ENCODE peak calls at places on chromosomes 11 and 22, in nine cellular contexts. X is psoas muscle, S is astrocyte of the spinal cord, E is GM20000, U is foreskin fibroblast, J is AG04450, Y is pancreas, H is ovary, V is tibial nerve. M is an unnamed sample.

GRCh38 chr22:36235585-36235984 is 3.7 kb downstream of the APOL2 start:
- DNase-seq in X (no peak), S (no peak), E (no peak), U (no peak), J (no peak), Y (no peak), H (no peak), V (no peak), M (no peak)

GRCh38 chr11:128210148-128210940 is 377.0 kb downstream of the ETS1 start:
- DNase-seq in X (no peak), S (peak; percentile 95), E (no peak), U (peak; percentile 95), J (peak; percentile 72), Y (no peak), H (no peak), V (no peak), M (peak; percentile 91)

GRCh38 chr11:90434858-90435257 is 212.0 kb upstream of the CHORDC1 start:
- DNase-seq in X (no peak), S (no peak), E (no peak), U (no peak), J (no peak), Y (no peak), H (no peak), V (no peak), M (no peak)

GRCh38 chr22:35622132-35622913 is 5.2 kb upstream of the MB start:
- DNase-seq in X (peak; percentile 90), S (no peak), E (no peak), U (no peak), J (no peak), Y (peak; percentile 80), H (no peak), V (no peak), M (no peak)

GRCh38 chr11:66956689-66957290 is 1.4 kb downstream of the PC start:
- DNase-seq in X (no peak), S (peak; percentile 87), E (peak; percentile 37), U (peak; percentile 76), J (no peak), Y (no peak), H (no peak), V (peak; percentile 25), M (peak; percentile 50)

GRCh38 chr22:35329114-35329847 is 29.6 kb downstream of the TOM1 start:
- DNase-seq in X (peak; percentile 9), S (no peak), E (no peak), U (no peak), J (no peak), Y (no peak), H (no peak), V (no peak), M (no peak)

GRCh38 chr11:1935156-1936071 is 11.7 kb upstream of the MRPL23 start:
- DNase-seq in X (peak; percentile 56), S (no peak), E (peak; percentile 20), U (no peak), J (no peak), Y (no peak), H (no peak), V (no peak), M (no peak)

GRCh38 chr11:91296628-91297027 is 928.0 kb upstream of the FAT3 start:
- DNase-seq in X (no peak), S (peak; percentile 36), E (no peak), U (peak; percentile 35), J (peak; percentile 27), Y (no peak), H (no peak), V (no peak), M (no peak)

GRCh38 chr11:33157103-33158027 is 3.9 kb downstream of the CSTF3 start:
- DNase-seq in X (no peak), S (no peak), E (no peak), U (no peak), J (no peak), Y (no peak), H (no peak), V (no peak), M (no peak)

GRCh38 chr11:33160587-33160986 is 693 bp downstream of the CSTF3 start:
- DNase-seq in X (no peak), S (no peak), E (no peak), U (no peak), J (no peak), Y (no peak), H (no peak), V (no peak), M (no peak)

GRCh38 chr11:33161120-33162005 is at the start of gene CSTF3:
- DNase-seq in X (peak; percentile 100), S (peak; percentile 99), E (peak; percentile 86), U (peak; percentile 100), J (peak; percentile 96), Y (peak; percentile 100), H (peak; percentile 100), V (peak; percentile 100), M (peak; percentile 98)

GRCh38 chr11:33160147-33160546 is 1.1 kb downstream of the CSTF3 start:
- DNase-seq in X (no peak), S (peak; percentile 65), E (no peak), U (peak; percentile 56), J (no peak), Y (no peak), H (no peak), V (no peak), M (peak; percentile 53)

GRCh38 chr11:33158596-33158995 is 2.7 kb downstream of the CSTF3 start:
- DNase-seq in X (no peak), S (no peak), E (no peak), U (no peak), J (no peak), Y (no peak), H (no peak), V (no peak), M (no peak)
- TF ChIP-seq CTCF in X (no peak), S (no peak), E (no peak), U (no peak), J (no peak), Y (no peak), H (no peak), V (no peak), M (no peak)

GRCh38 chr11:75800728-75801361 is 14.2 kb upstream of the UVRAG start:
- DNase-seq in X (no peak), S (no peak), E (no peak), U (no peak), J (no peak), Y (peak; percentile 24), H (no peak), V (no peak), M (no peak)
- TF ChIP-seq CTCF in X (no peak), S (no peak), E (no peak), U (no peak), J (no peak), Y (no peak), H (no peak), V (no peak), M (no peak)

GRCh38 chr11:17607083-17607429 is 60.0 kb downstream of the OTOG start:
- DNase-seq in X (no peak), S (no peak), E (no peak), U (no peak), J (no peak), Y (no peak), H (no peak), V (no peak), M (no peak)
- TF ChIP-seq CTCF in X (no peak), S (no peak), E (no peak), U (no peak), J (no peak), Y (no peak), H (no peak), V (no peak), M (no peak)

DNA sequence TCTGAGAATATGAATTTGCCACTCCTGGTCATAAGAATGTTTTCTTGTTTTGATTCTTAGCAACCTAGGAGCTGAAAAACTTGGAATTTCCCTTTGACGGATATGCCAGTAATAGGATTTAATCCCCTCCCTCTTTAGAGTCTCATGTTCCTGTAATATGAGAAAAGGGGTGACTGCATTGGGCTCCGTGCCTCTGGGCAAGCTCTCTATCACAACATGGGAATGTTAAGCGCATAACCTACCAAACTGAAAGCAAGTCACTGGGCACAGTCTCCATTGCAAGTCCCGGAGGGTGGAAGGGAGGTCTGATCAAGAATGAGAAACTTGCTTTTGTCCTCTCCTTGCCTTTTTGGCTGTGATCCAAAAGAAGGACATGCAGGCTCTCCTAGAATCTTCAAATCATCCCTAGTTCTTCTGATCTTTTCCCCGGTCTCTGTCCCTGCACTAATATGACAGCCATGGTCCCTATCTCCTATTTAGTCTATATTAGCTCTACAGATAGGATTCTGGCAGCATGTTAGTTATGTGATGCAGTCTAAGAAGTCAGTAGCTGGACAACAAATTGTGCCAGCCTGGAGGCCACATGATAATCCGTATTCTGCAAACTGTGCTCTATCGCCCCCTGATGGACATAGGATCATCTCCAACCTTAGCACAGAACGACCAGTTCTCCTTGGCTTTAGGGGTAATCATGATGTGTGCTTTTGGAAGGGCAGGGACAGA is 11.7 kb downstream of the OR10D3 start:
- DNase-seq in X (no peak), S (peak; percentile 53), E (peak; percentile 56), U (peak; percentile 42), J (peak; percentile 32), Y (no peak), H (no peak), V (no peak), M (peak; percentile 21)
- TF ChIP-seq CTCF in X (peak; percentile 42), S (peak; percentile 81), E (peak; percentile 69), U (peak; percentile 76), J (peak; percentile 83), Y (no peak), H (no peak), V (no peak), M (peak; percentile 71)

GRCh38 chr11:36427876-36428275 is 82.2 kb downstream of the TRAF6 start:
- DNase-seq in X (no peak), S (no peak), E (no peak), U (no peak), J (no peak), Y (no peak), H (no peak), V (no peak), M (no peak)

GRCh38 chr11:36432093-36432469 is 78.0 kb downstream of the TRAF6 start:
- DNase-seq in X (no peak), S (no peak), E (no peak), U (no peak), J (no peak), Y (no peak), H (no peak), V (no peak), M (no peak)

GRCh38 chr11:36432747-36433146 is 77.3 kb downstream of the TRAF6 start:
- DNase-seq in X (no peak), S (no peak), E (no peak), U (no peak), J (no peak), Y (no peak), H (no peak), V (no peak), M (no peak)

GRCh38 chr11:36433896-36434295 is 76.2 kb downstream of the TRAF6 start:
- DNase-seq in X (no peak), S (no peak), E (no peak), U (no peak), J (no peak), Y (no peak), H (no peak), V (no peak), M (no peak)

DNA sequence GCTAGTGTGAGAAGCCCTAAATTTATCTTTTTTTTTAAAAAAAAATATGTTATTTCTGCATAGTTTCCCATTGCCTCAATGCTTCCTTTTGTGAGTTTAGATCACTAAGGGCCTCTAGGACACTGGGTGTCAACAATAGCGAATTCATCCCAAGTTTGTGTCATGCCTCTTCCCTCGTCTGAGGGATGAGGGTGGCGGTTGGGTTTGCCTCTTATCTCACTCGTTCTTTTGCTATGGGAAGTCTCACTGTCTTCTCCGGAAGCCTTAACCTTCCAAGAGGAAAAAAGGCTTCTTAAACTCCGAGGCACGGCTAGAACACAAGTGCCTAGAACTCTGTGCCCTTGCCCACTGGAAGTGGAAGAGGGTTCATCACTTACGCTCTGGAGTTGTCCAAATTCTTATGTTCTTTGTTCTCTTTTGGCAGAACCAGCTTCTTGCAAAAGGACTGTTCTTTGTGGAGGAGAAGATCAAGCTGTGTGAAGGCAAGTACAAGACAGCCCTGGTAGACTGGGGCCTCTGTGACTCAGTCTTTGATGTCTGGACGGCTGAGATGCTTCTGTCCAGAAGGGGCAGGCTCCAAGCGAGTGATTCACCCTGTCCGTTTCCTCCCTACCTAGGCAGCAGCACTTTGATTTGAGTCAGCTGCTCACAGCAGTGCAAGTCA is 78.5 kb downstream of the TRAF6 start:
- DNase-seq in X (no peak), S (peak; percentile 98), E (no peak), U (peak; percentile 96), J (peak; percentile 95), Y (no peak), H (peak; percentile 89), V (no peak), M (peak; percentile 92)
- TF ChIP-seq CTCF in X (no peak), S (peak; percentile 38), E (no peak), U (peak; percentile 26), J (peak; percentile 29), Y (no peak), H (no peak), V (no peak), M (peak; percentile 47)

M was measured in HFFc6.